ENCODE peak calls at places on chromosomes 6 and 20, in six cellular contexts. G is aorta, Y is tibial nerve, W is spleen, N is pancreas, J is GM23338. T is an unnamed sample.

GRCh38 chr20:35560105-35560511 is 18.2 kb downstream of the ERGIC3 start:
- DNase-seq in G (peak; percentile 25), Y (no peak), W (no peak), N (peak; percentile 56), J (peak; percentile 57), T (peak; percentile 58)

GRCh38 chr20:44182135-44182765 is 4.7 kb downstream of the JPH2 start:
- DNase-seq in G (no peak), Y (no peak), W (no peak), N (no peak), J (no peak), T (no peak)

GRCh38 chr6:110581682-110582081 is 105.3 kb upstream of the SLC22A16 start:
- DNase-seq in G (no peak), Y (no peak), W (no peak), N (no peak), J (no peak), T (no peak)

GRCh38 chr20:47792021-47792618 is 6.8 kb upstream of the SULF2 start:
- DNase-seq in G (peak; percentile 88), Y (peak; percentile 92), W (no peak), N (no peak), J (no peak), T (peak; percentile 56)

GRCh38 chr6:54981276-54981609 is 134.7 kb downstream of the FAM83B start:
- DNase-seq in G (no peak), Y (no peak), W (no peak), N (no peak), J (no peak), T (no peak)

GRCh38 chr20:47885909-47886453 is 100.7 kb upstream of the SULF2 start:
- DNase-seq in G (no peak), Y (no peak), W (no peak), N (no peak), J (no peak), T (no peak)

GRCh38 chr20:36779656-36780025 is 6.1 kb upstream of the DSN1 start:
- DNase-seq in G (no peak), Y (no peak), W (peak; percentile 52), N (no peak), J (peak; percentile 64), T (peak; percentile 81)

GRCh38 chr6:35370799-35371493 is 28.6 kb downstream of the PPARD start:
- DNase-seq in G (peak; percentile 77), Y (peak; percentile 27), W (peak; percentile 79), N (no peak), J (no peak), T (no peak)

GRCh38 chr6:138592698-138593097 is 93.4 kb upstream of the NHSL1 start:
- DNase-seq in G (no peak), Y (no peak), W (no peak), N (no peak), J (no peak), T (no peak)

GRCh38 chr6:149636116-149636515 is 12.4 kb downstream of the KATNA1 start:
- DNase-seq in G (no peak), Y (no peak), W (no peak), N (no peak), J (peak; percentile 41), T (no peak)

GRCh38 chr6:48765352-48765961 is 654.5 kb upstream of the PTCHD4 start:
- DNase-seq in G (no peak), Y (no peak), W (no peak), N (no peak), J (peak; percentile 88), T (peak; percentile 34)

GRCh38 chr6:134683783-134684765 is 265.8 kb downstream of the ALDH8A1 start:
- DNase-seq in G (no peak), Y (no peak), W (no peak), N (no peak), J (no peak), T (no peak)

GRCh38 chr20:43584448-43585138 is 6.1 kb upstream of the IFT52 start:
- DNase-seq in G (no peak), Y (no peak), W (no peak), N (no peak), J (peak; percentile 22), T (peak; percentile 30)

DNA sequence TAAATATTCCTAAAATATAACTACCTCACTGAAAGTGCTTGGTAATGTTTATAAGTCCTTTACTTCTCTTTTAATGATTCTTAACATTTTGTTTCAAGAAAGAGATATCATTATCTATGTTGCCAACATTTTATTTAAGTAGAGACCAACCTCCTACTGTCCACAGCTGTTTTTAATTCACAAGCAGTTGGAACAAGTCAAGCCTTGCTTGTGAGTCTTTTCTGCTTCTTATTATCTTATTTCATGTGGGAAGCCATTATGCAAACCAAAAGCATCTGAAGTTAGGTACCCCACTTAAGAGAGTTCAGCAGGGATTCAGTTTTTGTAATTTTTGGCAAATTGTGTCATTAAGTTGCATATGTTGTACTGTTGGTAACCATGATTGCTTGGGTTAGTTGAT is 1714.5 kb downstream of the GRIK2 start:
- DNase-seq in G (no peak), Y (no peak), W (no peak), N (no peak), J (no peak), T (no peak)
- H3K4me3 ChIP-seq in G (no peak overlapping the region), Y (no peak overlapping the region), W (no peak overlapping the region), N (no peak overlapping the region), J (no peak overlapping the region), T (no peak overlapping the region)

GRCh38 chr20:59335401-59335800 is 35.0 kb downstream of the EDN3 start:
- DNase-seq in G (no peak), Y (no peak), W (no peak), N (no peak), J (no peak), T (no peak)
- H3K27me3 ChIP-seq in G (no peaks in the 10 kb centered on the region), Y (no peaks in the 10 kb centered on the region), W (no peaks in the 10 kb centered on the region), N (no peaks in the 10 kb centered on the region), J (no peaks in the 10 kb centered on the region), T (no peaks in the 10 kb centered on the region)

GRCh38 chr20:38499366-38499765 is 26.7 kb downstream of the RALGAPB start:
- DNase-seq in G (no peak), Y (no peak), W (no peak), N (no peak), J (no peak), T (no peak)
- H3K36me3 ChIP-seq in G (peaks cover 9% of the 10 kb centered on the region), Y (peaks cover 88% of the 10 kb centered on the region), W (peaks cover 63% of the 10 kb centered on the region), N (peaks cover 31% of the 10 kb centered on the region), J (peaks cover 20% of the 10 kb centered on the region), T (peaks cover 1% of the 10 kb centered on the region)

GRCh38 chr20:38152175-38153010 is 12.7 kb downstream of the TGM2 start:
- DNase-seq in G (peak; percentile 98), Y (peak; percentile 56), W (peak; percentile 91), N (peak; percentile 87), J (peak; percentile 31), T (no peak)
- H3K4me3 ChIP-seq in G (no peak overlapping the region), Y (no peak overlapping the region), W (no peak overlapping the region), N (no peak overlapping the region), J (no peak overlapping the region), T (no peak overlapping the region)

DNA sequence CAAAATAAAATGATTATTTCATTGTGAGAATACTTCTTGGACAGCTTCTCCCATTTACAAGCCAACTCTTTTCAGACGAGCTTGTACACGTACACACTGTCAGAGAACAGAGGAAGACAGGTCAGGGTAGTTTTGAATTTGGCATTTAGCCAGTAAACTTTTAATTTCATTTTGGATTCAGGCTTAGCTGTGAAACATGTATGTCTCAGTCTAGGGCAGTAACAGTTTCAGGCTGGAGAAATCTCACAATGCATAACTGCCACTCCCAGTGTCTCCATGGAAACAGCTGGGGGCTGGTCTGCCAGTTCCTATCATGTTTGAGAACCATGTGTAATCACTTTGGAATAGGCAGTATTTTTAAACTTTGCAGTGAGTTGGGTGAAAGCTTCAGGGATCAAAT is 22.0 kb upstream of the QKI start:
- DNase-seq in G (no peak), Y (peak; percentile 33), W (no peak), N (no peak), J (no peak), T (no peak)
- H3K27me3 ChIP-seq in G (no peaks in the 10 kb centered on the region), Y (no peaks in the 10 kb centered on the region), W (no peaks in the 10 kb centered on the region), N (no peaks in the 10 kb centered on the region), J (no peaks in the 10 kb centered on the region), T (no peaks in the 10 kb centered on the region)

DNA sequence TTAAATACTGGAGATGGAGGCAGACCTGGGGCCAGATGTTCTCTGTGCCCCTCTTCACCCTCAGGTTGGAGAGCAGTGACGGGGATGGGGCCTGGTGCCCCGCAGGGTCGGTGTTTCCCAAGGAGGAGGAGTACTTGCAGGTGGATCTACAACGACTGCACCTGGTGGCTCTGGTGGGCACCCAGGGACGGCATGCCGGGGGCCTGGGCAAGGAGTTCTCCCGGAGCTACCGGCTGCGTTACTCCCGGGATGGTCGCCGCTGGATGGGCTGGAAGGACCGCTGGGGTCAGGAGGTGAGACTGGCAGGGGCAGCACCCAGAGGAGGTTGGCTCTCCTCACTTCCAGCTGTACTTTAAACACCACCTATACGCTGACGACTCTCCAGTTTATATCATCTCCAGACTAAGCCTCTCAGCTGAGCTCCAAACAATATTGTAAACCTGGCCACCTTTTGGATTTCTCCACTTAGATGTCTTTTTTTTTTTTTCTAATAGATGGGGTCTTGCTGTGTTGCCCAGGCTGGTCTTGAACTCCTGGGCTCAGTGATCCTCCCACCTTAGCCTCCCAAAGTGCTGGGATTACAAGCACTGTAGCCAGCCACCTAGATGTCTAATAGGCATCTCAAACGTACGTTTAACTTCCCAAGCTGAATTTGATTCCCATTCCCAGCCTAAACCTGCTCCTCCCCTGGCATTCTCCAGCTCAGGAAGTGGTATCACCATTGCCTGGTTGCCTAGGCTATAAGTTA is 5.0 kb downstream of the DDR1 start:
- DNase-seq in G (no peak), Y (no peak), W (peak; percentile 59), N (no peak), J (no peak), T (peak; percentile 29)
- H3K36me3 ChIP-seq in G (peaks cover 2% of the 10 kb centered on the region), Y (peaks cover 47% of the 10 kb centered on the region), W (peaks cover 19% of the 10 kb centered on the region), N (peaks cover 53% of the 10 kb centered on the region), J (no peaks in the 10 kb centered on the region), T (peaks cover 38% of the 10 kb centered on the region)

DNA sequence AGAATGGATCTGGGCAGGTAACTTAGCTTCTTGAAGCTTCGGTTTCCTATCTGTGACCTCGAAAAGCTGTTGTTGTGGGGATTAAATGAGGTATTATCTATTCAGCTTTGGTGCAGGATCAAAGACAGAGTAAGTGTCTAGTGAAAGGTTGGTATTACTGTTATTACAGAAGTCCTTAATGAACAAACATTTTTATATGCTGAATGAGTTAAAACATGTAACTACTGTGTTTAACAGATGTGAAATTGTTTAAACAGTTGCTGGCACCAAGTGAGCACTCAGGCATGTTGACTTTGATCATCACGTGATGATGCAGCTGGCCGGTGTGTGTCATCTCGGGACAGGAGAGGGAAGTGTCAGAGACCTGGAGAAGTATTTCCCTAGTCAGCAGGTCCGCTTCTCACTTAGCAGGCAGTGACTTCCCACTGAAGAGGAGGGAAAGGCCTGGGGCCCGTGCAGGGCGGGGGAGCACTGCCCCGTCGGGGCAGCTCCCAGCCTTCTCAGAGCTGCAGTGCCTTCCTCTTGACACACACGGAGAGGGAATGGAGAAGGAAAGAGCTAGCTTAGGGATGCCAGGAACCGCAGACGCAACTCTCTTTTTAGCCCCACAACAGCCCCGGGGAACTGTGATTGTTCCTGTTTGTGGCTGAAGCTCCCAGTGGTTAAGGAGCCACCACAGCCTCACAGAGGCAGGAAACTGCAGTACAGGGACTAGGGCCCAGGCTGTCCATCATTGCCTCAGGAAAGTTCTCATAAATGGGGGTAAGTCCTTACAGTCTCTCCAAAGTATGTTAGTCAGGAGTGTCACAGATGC is 18.0 kb downstream of the TUBB2A start:
- DNase-seq in G (peak; percentile 84), Y (peak; percentile 60), W (no peak), N (peak; percentile 58), J (no peak), T (no peak)
- H3K4me3 ChIP-seq in G (no peak overlapping the region), Y (no peak overlapping the region), W (no peak overlapping the region), N (no peak overlapping the region), J (no peak overlapping the region), T (no peak overlapping the region)

T was measured in H7.